ENCODE peak calls at places on chromosome 20, in four cellular contexts. One of them, this sample, is unnamed.

GRCh38 chr20:5938456-5939029 is 11.8 kb downstream of the TRMT6 start:
- DNase-seq in H1: no peak
- DNase-seq in GM12878: no peak
- DNase-seq in HepG2: no peak
- DNase-seq in this sample: no peak

GRCh38 chr20:61387204-61387958 is 135.3 kb downstream of the CDH4 start:
- DNase-seq in HepG2: no peak
- DNase-seq in GM12878: no peak
- DNase-seq in H1: no peak
- DNase-seq in this sample: peak; percentile 87

GRCh38 chr20:47479093-47479492 is 22.6 kb upstream of the NCOA3 start:
- DNase-seq in H1: no peak
- DNase-seq in GM12878: no peak
- DNase-seq in HepG2: no peak
- DNase-seq in this sample: no peak

GRCh38 chr20:39070484-39071231 is 108.5 kb downstream of the DHX35 start:
- DNase-seq in H1: no peak
- DNase-seq in HepG2: peak; percentile 71
- DNase-seq in GM12878: no peak
- DNase-seq in this sample: no peak

GRCh38 chr20:46820682-46821081 is 74.0 kb upstream of the EYA2 start:
- DNase-seq in GM12878: no peak
- DNase-seq in HepG2: peak; percentile 31
- DNase-seq in H1: no peak
- DNase-seq in this sample: no peak

GRCh38 chr20:61813791-61814190 is 251.9 kb downstream of the TAF4 start:
- DNase-seq in HepG2: no peak
- DNase-seq in GM12878: no peak
- DNase-seq in H1: no peak
- DNase-seq in this sample: no peak

GRCh38 chr20:51220293-51220706 is 197.4 kb upstream of the KCNG1 start:
- DNase-seq in H1: no peak
- DNase-seq in GM12878: no peak
- DNase-seq in HepG2: peak; percentile 23
- DNase-seq in this sample: peak; percentile 52

GRCh38 chr20:62040933-62041332 is 24.7 kb downstream of the TAF4 start:
- DNase-seq in HepG2: no peak
- DNase-seq in H1: no peak
- DNase-seq in GM12878: no peak
- DNase-seq in this sample: no peak

GRCh38 chr20:22584922-22585785 is 782 bp upstream of the FOXA2 start:
- DNase-seq in HepG2: peak; percentile 93
- DNase-seq in GM12878: no peak
- DNase-seq in H1: no peak
- DNase-seq in this sample: no peak

GRCh38 chr20:9112541-9113515 is 43.9 kb downstream of the PLCB4 start:
- DNase-seq in GM12878: no peak
- DNase-seq in H1: no peak
- DNase-seq in HepG2: no peak
- DNase-seq in this sample: no peak
- TF ChIP-seq TCF12 in GM12878: no peak
- TF ChIP-seq TCF12 in H1: no peak
- TF ChIP-seq TCF12 in HepG2: no peak
- TF ChIP-seq TCF12 in this sample: peak; percentile 8

GRCh38 chr20:25222461-25223178 is 25.3 kb upstream of the PYGB start:
- DNase-seq in HepG2: no peak
- DNase-seq in H1: no peak
- DNase-seq in GM12878: no peak
- DNase-seq in this sample: no peak

GRCh38 chr20:25221592-25222460 is 26.1 kb upstream of the PYGB start:
- DNase-seq in HepG2: no peak
- DNase-seq in GM12878: no peak
- DNase-seq in H1: no peak
- DNase-seq in this sample: no peak

GRCh38 chr20:25224941-25225340 is 22.9 kb upstream of the PYGB start:
- DNase-seq in H1: no peak
- DNase-seq in HepG2: no peak
- DNase-seq in GM12878: no peak
- DNase-seq in this sample: no peak

GRCh38 chr20:25223765-25224720 is 23.8 kb upstream of the PYGB start:
- DNase-seq in H1: no peak
- DNase-seq in HepG2: no peak
- DNase-seq in GM12878: no peak
- DNase-seq in this sample: no peak

GRCh38 chr20:25223179-25223661 is 24.7 kb upstream of the PYGB start:
- DNase-seq in HepG2: peak; percentile 91
- DNase-seq in GM12878: no peak
- DNase-seq in H1: peak; percentile 36
- DNase-seq in this sample: no peak
- TF ChIP-seq TCF12 in HepG2: no peak
- TF ChIP-seq TCF12 in GM12878: no peak
- TF ChIP-seq TCF12 in H1: no peak
- TF ChIP-seq TCF12 in this sample: peak; percentile 76

DNA sequence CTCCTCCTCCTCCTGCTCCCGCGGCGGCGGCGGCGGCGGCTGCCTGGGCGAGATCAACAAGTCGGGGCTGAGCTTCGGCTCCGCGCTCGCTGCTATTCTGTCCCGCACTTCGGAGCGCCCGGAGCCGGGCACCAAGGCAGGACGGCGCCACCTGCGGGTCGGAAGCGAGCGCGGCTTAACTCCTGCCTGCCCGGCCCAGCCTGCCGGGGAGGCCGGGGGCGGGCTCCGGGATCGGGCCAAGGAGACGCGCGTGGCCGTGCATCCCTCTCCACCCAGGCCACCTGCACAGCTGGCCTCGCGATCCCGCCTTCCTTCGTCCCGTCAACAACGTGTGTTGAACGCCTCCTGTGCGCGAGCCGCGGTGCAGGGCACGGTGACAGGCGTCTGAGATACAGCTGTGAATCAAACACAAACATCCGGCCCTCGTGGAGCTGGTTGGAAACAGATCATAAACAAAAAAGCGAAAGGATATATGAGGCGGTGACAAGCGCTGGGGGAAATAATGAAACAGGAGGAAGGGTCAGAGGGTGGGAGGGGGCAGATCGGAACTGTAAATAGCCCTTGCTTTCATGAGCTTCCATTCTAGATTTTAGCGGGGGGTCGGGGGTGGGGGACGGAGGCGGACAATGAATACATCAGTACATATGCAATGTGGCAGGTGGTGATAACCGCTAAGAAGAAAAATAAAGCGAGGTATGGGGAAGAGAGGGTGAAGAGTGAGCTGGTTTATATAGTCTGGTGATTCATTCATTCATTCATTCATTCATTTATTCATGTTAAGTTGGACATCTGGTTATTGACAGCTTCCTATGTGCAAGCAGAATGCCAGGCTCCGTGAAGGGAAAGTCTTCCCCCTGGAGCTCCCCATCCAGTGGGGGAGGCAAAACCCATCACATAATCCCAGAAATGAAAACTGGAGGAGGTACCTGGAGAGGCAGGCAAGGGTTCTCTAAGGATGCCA is 2.0 kb upstream of the KCNB1 start:
- DNase-seq in H1: peak; percentile 57
- DNase-seq in HepG2: peak; percentile 68
- DNase-seq in GM12878: no peak
- DNase-seq in this sample: peak; percentile 94
- TF ChIP-seq TCF12 in H1: no peak
- TF ChIP-seq TCF12 in HepG2: no peak
- TF ChIP-seq TCF12 in GM12878: no peak
- TF ChIP-seq TCF12 in this sample: no peak

DNA sequence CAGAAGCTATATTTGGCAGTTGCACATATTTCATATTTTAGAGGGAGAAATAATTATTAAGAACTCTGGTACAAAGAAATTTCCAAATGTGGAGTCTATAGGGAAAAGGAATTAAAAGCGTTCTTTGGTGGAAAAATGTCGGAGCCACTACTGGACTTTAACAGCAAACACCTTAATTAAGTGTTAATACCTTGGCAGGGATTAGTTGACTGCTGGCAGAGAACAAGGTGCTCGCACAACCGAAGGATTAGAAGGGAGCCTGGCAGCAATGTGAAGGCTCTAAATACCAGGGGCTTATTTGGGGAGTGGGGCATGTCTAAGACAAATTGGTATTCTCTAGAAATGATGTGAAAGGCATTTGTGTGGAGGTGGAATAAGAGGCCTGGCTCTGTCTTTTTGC is 98.9 kb downstream of the PAK5 start:
- DNase-seq in HepG2: no peak
- DNase-seq in GM12878: no peak
- DNase-seq in H1: no peak
- DNase-seq in this sample: no peak
- TF ChIP-seq TCF12 in HepG2: no peak
- TF ChIP-seq TCF12 in GM12878: no peak
- TF ChIP-seq TCF12 in H1: no peak
- TF ChIP-seq TCF12 in this sample: no peak

DNA sequence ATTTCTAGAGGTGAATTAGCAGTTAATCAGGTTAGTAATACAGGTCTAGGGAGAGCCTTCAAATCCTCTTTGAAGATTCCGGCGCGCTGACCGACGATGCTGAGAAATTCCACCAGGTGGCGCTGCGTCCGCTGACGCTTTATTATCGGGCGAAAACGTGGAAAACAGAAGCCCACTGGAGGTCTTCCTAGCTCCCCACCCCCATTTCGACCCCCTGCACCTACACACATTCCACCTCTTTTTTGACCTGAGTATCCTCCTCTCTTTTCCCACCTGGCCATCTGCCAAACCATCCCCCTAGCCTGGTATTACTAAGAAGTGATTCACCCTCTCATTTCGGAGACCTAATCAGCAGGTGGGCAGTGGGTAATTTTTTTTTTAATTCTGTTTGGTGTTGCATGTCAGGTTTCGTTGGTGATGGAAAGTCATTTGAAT is 65.4 kb upstream of the RIN2 start:
- DNase-seq in H1: peak; percentile 19
- DNase-seq in HepG2: peak; percentile 37
- DNase-seq in GM12878: no peak
- DNase-seq in this sample: peak; percentile 58
- TF ChIP-seq TCF12 in H1: no peak
- TF ChIP-seq TCF12 in HepG2: no peak
- TF ChIP-seq TCF12 in GM12878: no peak
- TF ChIP-seq TCF12 in this sample: peak; percentile 40